ENCODE peak calls at places on chromosomes 5 and 9, in four cellular contexts. One of them, this sample, is unnamed.

GRCh38 chr5:169299651-169300467 is 1.1 kb downstream of the SLIT3 start:
- DNase-seq in omental fat pad: no peak
- DNase-seq in lower lobe of right lung: no peak
- DNase-seq in ovary: peak; percentile 20
- DNase-seq in this sample: no peak

GRCh38 chr5:171462136-171462927 is 42.9 kb downstream of the FGF18 start:
- DNase-seq in omental fat pad: no peak
- DNase-seq in lower lobe of right lung: no peak
- DNase-seq in ovary: no peak
- DNase-seq in this sample: no peak

GRCh38 chr9:3028535-3028934 is 184.6 kb upstream of the PUM3 start:
- DNase-seq in omental fat pad: no peak
- DNase-seq in lower lobe of right lung: no peak
- DNase-seq in ovary: no peak
- DNase-seq in this sample: no peak

GRCh38 chr9:136728548-136729123 is 14.1 kb downstream of the LCN10 start:
- DNase-seq in omental fat pad: no peak
- DNase-seq in lower lobe of right lung: peak; percentile 56
- DNase-seq in ovary: peak; percentile 54
- DNase-seq in this sample: no peak

GRCh38 chr5:68077349-68077894 is 138.1 kb upstream of the PIK3R1 start:
- DNase-seq in omental fat pad: no peak
- DNase-seq in lower lobe of right lung: no peak
- DNase-seq in ovary: no peak
- DNase-seq in this sample: no peak

GRCh38 chr5:156396063-156396829 is 69.3 kb downstream of the SGCD start:
- DNase-seq in omental fat pad: no peak
- DNase-seq in lower lobe of right lung: no peak
- DNase-seq in ovary: no peak
- DNase-seq in this sample: no peak

GRCh38 chr5:110038297-110038997 is 348.7 kb downstream of the MAN2A1 start:
- DNase-seq in omental fat pad: no peak
- DNase-seq in lower lobe of right lung: no peak
- DNase-seq in ovary: no peak
- DNase-seq in this sample: no peak

GRCh38 chr9:35726876-35727438 is 5.0 kb downstream of the TLN1 start:
- DNase-seq in omental fat pad: no peak
- DNase-seq in lower lobe of right lung: peak; percentile 68
- DNase-seq in ovary: no peak
- DNase-seq in this sample: no peak

GRCh38 chr5:14413331-14413750 is 168.3 kb upstream of the OTULINL start:
- DNase-seq in omental fat pad: no peak
- DNase-seq in lower lobe of right lung: no peak
- DNase-seq in ovary: peak; percentile 10
- DNase-seq in this sample: no peak

DNA sequence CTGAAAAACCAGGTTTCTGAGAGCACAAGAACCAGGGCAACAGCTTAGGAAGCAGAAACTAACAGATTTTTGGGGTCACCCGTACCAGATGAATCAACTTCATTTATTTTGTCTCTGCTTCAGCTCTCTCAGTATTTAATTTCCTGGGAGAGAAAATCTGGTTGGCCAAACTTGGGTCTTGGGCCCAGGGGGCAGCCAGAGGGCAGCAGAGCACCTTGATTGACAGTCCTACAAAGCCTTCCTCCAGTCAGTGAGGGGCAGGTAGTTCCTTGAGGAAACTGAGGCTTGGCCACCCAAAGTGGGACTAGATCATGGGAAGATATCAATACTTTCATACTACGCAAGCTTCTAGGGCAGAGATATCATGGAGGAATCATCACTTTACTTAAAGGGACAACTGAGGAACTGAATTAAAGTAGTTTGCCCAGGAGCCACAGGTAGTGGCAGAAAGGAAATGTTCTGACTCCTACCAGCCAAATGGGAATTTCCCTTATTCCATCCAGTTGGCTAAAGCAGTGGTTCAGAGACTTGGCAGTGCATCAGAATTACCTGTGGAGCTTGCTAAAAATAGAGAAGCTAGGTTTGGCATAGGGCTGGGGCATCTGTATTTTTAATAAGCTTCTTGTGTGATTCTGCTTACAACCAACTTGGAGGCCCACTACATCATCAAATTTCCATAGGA is 21.5 kb upstream of the ARHGAP26 start:
- DNase-seq in omental fat pad: no peak
- DNase-seq in lower lobe of right lung: peak; percentile 62
- DNase-seq in ovary: no peak
- DNase-seq in this sample: no peak
- TF ChIP-seq CTCF in omental fat pad: no peak
- TF ChIP-seq CTCF in lower lobe of right lung: peak; percentile 66
- TF ChIP-seq CTCF in ovary: no peak
- TF ChIP-seq CTCF in this sample: peak; percentile 51

DNA sequence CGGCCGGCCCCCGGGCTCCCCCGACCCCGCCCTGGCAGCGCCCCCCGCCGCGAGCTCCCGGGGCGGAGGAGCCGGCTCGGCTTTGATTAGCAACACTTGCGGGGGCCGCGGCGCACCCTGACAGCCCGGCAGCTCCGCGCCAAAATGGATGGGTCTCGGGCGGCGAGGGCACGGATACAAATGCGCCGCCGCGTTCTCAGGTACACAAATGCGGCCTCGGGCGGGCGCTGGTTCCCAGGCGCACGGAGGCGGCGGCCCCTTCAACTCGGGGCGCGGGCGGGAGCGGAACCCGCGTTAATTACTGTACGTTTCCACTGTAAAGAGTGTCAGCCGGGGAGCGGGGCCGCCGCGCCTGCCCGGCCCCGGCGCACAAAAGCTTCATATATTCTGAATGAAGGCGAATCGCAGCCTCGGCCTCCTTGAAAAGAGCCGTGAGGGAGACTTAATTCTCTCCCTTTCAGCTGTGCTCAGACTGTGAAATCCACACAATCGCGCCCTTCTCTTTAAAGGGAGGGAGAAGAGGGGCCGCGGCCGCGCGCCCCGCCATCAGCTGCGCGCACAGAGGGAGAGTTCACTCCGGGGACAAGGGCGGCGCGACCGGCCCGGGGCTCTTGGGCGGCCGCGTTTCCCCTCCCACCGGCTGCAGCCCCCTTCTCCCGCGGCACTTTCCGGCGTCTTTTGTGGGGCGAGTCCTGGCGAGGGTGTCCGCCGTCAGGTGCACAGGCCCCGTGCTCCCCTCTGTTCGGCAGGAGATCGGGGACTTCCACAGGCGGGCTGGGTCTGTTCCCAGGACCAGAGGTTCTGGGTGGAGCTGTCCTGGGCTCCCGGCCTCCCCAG is 27.0 kb downstream of the MSX2 start:
- DNase-seq in omental fat pad: no peak
- DNase-seq in lower lobe of right lung: no peak
- DNase-seq in ovary: no peak
- DNase-seq in this sample: no peak
- TF ChIP-seq CTCF in omental fat pad: no peak
- TF ChIP-seq CTCF in lower lobe of right lung: no peak
- TF ChIP-seq CTCF in ovary: no peak
- TF ChIP-seq CTCF in this sample: no peak

DNA sequence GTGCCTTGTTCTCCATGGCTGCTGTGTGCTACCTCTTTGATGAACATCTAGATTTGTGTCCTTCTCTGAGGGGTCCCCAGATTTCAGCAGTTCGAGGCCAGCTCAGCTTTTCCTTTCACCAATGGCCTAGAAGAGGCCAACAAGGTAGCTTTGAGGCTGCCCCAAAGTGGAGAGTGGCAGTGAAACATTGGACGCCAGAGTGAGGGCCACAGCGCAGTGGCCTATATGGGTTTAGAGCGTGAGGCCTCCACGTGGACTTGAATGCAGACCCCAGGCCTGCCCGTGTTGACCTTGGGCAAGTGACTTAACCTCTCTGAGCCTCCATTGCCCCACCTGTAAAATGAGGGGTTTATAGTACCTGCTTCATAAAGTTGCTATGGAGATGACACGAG is 11.8 kb downstream of the MYOZ3 start:
- DNase-seq in omental fat pad: no peak
- DNase-seq in lower lobe of right lung: no peak
- DNase-seq in ovary: no peak
- DNase-seq in this sample: no peak
- TF ChIP-seq CTCF in omental fat pad: no peak
- TF ChIP-seq CTCF in lower lobe of right lung: no peak
- TF ChIP-seq CTCF in ovary: no peak
- TF ChIP-seq CTCF in this sample: no peak

GRCh38 chr9:77000330-77000729 is 19.1 kb upstream of the FOXB2 start:
- DNase-seq in omental fat pad: no peak
- DNase-seq in lower lobe of right lung: no peak
- DNase-seq in ovary: no peak
- DNase-seq in this sample: no peak
- TF ChIP-seq CTCF in omental fat pad: no peak
- TF ChIP-seq CTCF in lower lobe of right lung: no peak
- TF ChIP-seq CTCF in ovary: no peak
- TF ChIP-seq CTCF in this sample: no peak

DNA sequence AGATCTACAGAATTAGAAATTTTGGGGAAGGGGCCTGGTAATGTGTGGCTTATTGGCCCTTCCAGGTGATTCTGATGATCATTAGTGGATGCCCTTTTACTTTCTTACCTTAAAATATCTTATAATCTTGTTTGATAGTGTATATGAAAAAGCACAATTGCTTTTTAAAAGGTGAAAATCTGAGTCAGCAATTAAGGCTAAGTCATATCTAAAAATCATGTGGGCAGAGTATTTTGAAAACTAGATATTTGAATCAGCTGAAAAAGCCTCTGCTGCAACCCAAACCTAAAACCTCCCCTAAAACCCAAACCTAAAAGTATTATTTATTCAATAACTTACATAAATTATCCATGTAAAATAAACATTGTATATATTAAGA is 359.8 kb downstream of the PDE4D start:
- DNase-seq in omental fat pad: no peak
- DNase-seq in lower lobe of right lung: no peak
- DNase-seq in ovary: no peak
- DNase-seq in this sample: no peak
- TF ChIP-seq CTCF in omental fat pad: no peak
- TF ChIP-seq CTCF in lower lobe of right lung: no peak
- TF ChIP-seq CTCF in ovary: no peak
- TF ChIP-seq CTCF in this sample: no peak

GRCh38 chr9:117622347-117622746 is 81.9 kb upstream of the TLR4 start:
- DNase-seq in omental fat pad: no peak
- DNase-seq in lower lobe of right lung: no peak
- DNase-seq in ovary: no peak
- DNase-seq in this sample: no peak
- TF ChIP-seq CTCF in omental fat pad: no peak
- TF ChIP-seq CTCF in lower lobe of right lung: no peak
- TF ChIP-seq CTCF in ovary: no peak
- TF ChIP-seq CTCF in this sample: no peak

GRCh38 chr5:97006454-97006853 is 70.6 kb downstream of the LNPEP start:
- DNase-seq in omental fat pad: no peak
- DNase-seq in lower lobe of right lung: no peak
- DNase-seq in ovary: no peak
- DNase-seq in this sample: no peak
- TF ChIP-seq CTCF in omental fat pad: no peak
- TF ChIP-seq CTCF in lower lobe of right lung: no peak
- TF ChIP-seq CTCF in ovary: no peak
- TF ChIP-seq CTCF in this sample: no peak

GRCh38 chr9:71210326-71210725 is 88.9 kb upstream of the TRPM3 start:
- DNase-seq in omental fat pad: no peak
- DNase-seq in lower lobe of right lung: no peak
- DNase-seq in ovary: no peak
- DNase-seq in this sample: no peak

GRCh38 chr9:71213633-71214032 is 92.2 kb upstream of the TRPM3 start:
- DNase-seq in omental fat pad: no peak
- DNase-seq in lower lobe of right lung: no peak
- DNase-seq in ovary: no peak
- DNase-seq in this sample: no peak

DNA sequence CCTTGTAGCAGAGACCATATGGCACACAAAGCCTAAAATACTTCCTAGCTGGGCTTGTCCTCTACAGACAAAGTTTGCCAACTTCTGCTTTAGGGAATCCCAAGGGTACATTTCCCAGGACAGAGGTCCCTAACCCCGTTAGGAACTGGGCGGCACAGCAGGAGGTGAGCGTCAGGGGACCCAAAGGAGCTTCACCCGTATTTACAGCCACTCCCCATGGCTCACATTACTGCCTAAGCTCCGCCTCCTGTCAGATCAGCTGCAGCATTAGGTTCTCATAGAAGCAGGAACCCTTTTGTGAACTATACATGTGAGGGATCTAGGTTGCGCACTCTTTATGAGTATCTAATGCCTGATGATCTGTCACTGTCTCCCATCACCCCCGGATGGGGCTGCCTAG is 88.5 kb upstream of the TRPM3 start:
- DNase-seq in omental fat pad: no peak
- DNase-seq in lower lobe of right lung: no peak
- DNase-seq in ovary: no peak
- DNase-seq in this sample: no peak
- TF ChIP-seq CTCF in omental fat pad: no peak
- TF ChIP-seq CTCF in lower lobe of right lung: no peak
- TF ChIP-seq CTCF in ovary: no peak
- TF ChIP-seq CTCF in this sample: no peak

DNA sequence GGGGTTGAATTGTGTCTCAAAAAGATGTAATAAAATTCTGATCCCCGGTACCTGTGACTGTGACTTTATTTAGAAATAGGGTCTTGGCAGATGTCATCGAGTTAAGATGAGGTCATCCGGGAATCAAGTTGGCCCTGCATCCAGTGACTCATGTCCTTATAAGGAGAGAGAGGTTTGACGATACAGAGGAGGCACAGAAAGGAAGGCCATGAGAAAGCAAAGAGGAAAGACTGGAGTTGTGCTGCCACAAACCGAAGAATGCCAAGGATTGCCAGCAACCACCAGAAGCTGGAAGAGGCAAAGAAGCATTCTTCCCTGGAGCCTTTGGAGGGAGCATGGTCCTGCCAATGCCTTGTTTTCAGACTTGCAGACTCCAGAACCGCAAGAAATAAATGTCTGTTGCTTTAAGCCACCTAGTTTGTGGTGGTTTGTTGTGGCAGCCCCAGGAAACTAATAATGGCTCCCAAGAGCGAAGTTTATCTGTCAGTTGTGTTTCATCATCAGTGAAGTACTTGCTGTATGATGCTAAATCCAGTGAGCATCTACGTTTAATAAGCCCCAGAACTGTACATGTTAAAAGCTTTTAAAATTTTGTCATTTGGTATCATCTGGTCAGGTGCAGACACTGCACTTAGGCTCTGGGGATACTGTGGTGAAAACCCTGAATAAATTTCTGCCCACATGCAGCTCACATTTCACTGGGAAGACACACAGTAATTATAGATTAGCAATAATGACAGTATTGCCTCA is 114.8 kb downstream of the TLE4 start:
- DNase-seq in omental fat pad: no peak
- DNase-seq in lower lobe of right lung: no peak
- DNase-seq in ovary: no peak
- DNase-seq in this sample: no peak
- TF ChIP-seq CTCF in omental fat pad: no peak
- TF ChIP-seq CTCF in lower lobe of right lung: no peak
- TF ChIP-seq CTCF in ovary: no peak
- TF ChIP-seq CTCF in this sample: no peak

GRCh38 chr9:37678789-37679273 is 28.1 kb downstream of the FRMPD1 start:
- DNase-seq in omental fat pad: no peak
- DNase-seq in lower lobe of right lung: no peak
- DNase-seq in ovary: no peak
- DNase-seq in this sample: no peak
- TF ChIP-seq CTCF in omental fat pad: no peak
- TF ChIP-seq CTCF in lower lobe of right lung: no peak
- TF ChIP-seq CTCF in ovary: no peak
- TF ChIP-seq CTCF in this sample: no peak

This sample was measured in D721Med.